ENCODE peak calls at places on chromosomes 12 and 14, in five cellular contexts. M is mesenchymal stem cell, N is IMR-90, C is H9, V is H1. Z is an unnamed sample. For H3K4me1, the result is how much of the 10 kb centered on the place peaks cover.

GRCh38 chr12:104596128-104596799 is 139.5 kb downstream of the CHST11 start:
- DNase-seq in N (peak), C (no peak), M (peak), V (no peak), Z (no peak)

GRCh38 chr14:104889374-104889755 is 24.3 kb downstream of the CEP170B start:
- DNase-seq in M (no peak), V (no peak), N (no peak), C (no peak), Z (no peak)

GRCh38 chr14:32202468-32202865 is 602 bp downstream of the RNU6-8 start:
- DNase-seq in N (peak), C (no peak), V (no peak), M (peak), Z (peak)

GRCh38 chr14:101465795-101466448 is 95.4 kb upstream of the DIO3 start:
- DNase-seq in V (no peak), C (peak), M (no peak), N (no peak), Z (no peak)

GRCh38 chr14:81351205-81351604 is 48.9 kb downstream of the STON2 start:
- DNase-seq in V (no peak), N (no peak), C (no peak), M (no peak), Z (no peak)

GRCh38 chr12:116068853-116069252 is 208.6 kb downstream of the MED13L start:
- DNase-seq in V (no peak), M (no peak), C (no peak), N (no peak), Z (no peak)

GRCh38 chr12:74111688-74112360 is 425.8 kb upstream of the ATXN7L3B start:
- DNase-seq in N (no peak), M (peak), C (peak), V (peak), Z (peak)

GRCh38 chr14:65478596-65478995 is 66.1 kb downstream of the FUT8 start:
- DNase-seq in M (peak), N (peak), V (no peak), C (no peak), Z (no peak)

GRCh38 chr12:127964717-127965116 is 302.3 kb upstream of the TMEM132C start:
- DNase-seq in M (peak), C (no peak), N (no peak), V (no peak), Z (no peak)

GRCh38 chr12:58670623-58671022 is 249.7 kb downstream of the LRIG3 start:
- DNase-seq in C (no peak), N (no peak), M (no peak), V (no peak), Z (no peak)

GRCh38 chr14:24372701-24373416 is 4.9 kb downstream of the NFATC4 start:
- DNase-seq in N (no peak), M (no peak), V (no peak), C (no peak), Z (no peak)

GRCh38 chr12:30026621-30027234 is 243.0 kb upstream of the TMTC1 start:
- DNase-seq in V (no peak), M (peak), C (no peak), N (peak), Z (no peak)

GRCh38 chr14:91320266-91320665 is 75.8 kb upstream of the GPR68 start:
- DNase-seq in V (no peak), N (no peak), M (no peak), C (no peak), Z (no peak)

GRCh38 chr14:59787045-59787674 is 83.4 kb downstream of the RTN1 start:
- DNase-seq in N (no peak), M (no peak), C (peak), V (no peak), Z (no peak)

GRCh38 chr12:3520711-3521110 is 29.7 kb downstream of the PRMT8 start:
- DNase-seq in C (no peak), V (no peak), M (no peak), N (no peak), Z (no peak)

GRCh38 chr14:20530771-20531571 is 25.6 kb downstream of the RNASE10 start:
- DNase-seq in M (peak), N (peak), V (peak), C (peak), Z (peak)

GRCh38 chr14:80004871-80005270 is 206.4 kb downstream of the DIO2 start:
- DNase-seq in C (no peak), V (no peak), N (no peak), M (no peak), Z (no peak)

GRCh38 chr12:111057726-111058125 is 137.3 kb upstream of the MYL2 start:
- DNase-seq in V (no peak), M (no peak), N (no peak), C (no peak), Z (no peak)

GRCh38 chr14:56237398-56237797 is 119.2 kb downstream of the PELI2 start:
- DNase-seq in M (no peak), V (no peak), N (no peak), C (no peak), Z (no peak)

GRCh38 chr12:10205251-10205807 is 7.3 kb upstream of the GABARAPL1 start:
- DNase-seq in V (no peak), C (no peak), M (peak), N (peak), Z (no peak)

GRCh38 chr12:114664661-114665320 is 19.2 kb downstream of the TBX3 start:
- DNase-seq in N (no peak), M (no peak), V (no peak), C (peak), Z (no peak)

GRCh38 chr12:114659084-114659483 is 24.9 kb downstream of the TBX3 start:
- DNase-seq in V (no peak), M (no peak), C (no peak), N (no peak), Z (no peak)

GRCh38 chr12:114661245-114661644 is 22.7 kb downstream of the TBX3 start:
- DNase-seq in N (peak), V (no peak), M (no peak), C (no peak), Z (no peak)

GRCh38 chr12:114665411-114666181 is 18.4 kb downstream of the TBX3 start:
- DNase-seq in N (no peak), C (peak), V (no peak), M (peak), Z (no peak)

GRCh38 chr12:114662512-114663177 is 21.3 kb downstream of the TBX3 start:
- DNase-seq in C (peak), M (peak), V (no peak), N (peak), Z (no peak)
- H4K8ac ChIP-seq in C (no peak), M (no peak), V (no peak), N (no peak), Z (no peak)

GRCh38 chr12:42143401-42144173 is 1.1 kb downstream of the GXYLT1 start:
- DNase-seq in C (no peak), V (no peak), N (peak), M (peak), Z (no peak)
- H2AK5ac ChIP-seq in C (no peak), V (no peak), N (no peak), M (no peak), Z (no peak)

DNA sequence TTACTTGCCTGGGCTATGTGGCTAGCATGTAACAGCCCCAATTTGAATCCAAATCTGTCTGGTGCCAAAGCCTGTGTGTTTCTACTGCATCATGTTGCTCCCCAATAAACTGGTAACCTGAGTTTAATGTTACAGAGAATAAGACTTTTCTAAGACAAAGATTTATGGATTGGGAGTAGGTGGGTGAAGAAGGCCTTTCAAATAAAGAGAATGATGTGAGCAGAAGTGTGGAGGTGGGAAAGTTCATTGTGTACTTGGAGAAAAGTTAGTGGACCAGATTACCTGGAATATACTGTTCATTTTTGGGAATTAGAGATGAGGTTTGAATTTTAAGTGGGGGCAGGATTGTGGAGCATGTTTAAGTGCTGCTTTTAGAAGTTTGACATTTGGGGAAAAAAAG is 3.0 kb downstream of the FRS2 start:
- DNase-seq in V (no peak), C (no peak), N (no peak), M (no peak), Z (no peak)
- H3K4me1 ChIP-seq in V (under half), C (under half), N (under half), M (under half), Z (under half)

DNA sequence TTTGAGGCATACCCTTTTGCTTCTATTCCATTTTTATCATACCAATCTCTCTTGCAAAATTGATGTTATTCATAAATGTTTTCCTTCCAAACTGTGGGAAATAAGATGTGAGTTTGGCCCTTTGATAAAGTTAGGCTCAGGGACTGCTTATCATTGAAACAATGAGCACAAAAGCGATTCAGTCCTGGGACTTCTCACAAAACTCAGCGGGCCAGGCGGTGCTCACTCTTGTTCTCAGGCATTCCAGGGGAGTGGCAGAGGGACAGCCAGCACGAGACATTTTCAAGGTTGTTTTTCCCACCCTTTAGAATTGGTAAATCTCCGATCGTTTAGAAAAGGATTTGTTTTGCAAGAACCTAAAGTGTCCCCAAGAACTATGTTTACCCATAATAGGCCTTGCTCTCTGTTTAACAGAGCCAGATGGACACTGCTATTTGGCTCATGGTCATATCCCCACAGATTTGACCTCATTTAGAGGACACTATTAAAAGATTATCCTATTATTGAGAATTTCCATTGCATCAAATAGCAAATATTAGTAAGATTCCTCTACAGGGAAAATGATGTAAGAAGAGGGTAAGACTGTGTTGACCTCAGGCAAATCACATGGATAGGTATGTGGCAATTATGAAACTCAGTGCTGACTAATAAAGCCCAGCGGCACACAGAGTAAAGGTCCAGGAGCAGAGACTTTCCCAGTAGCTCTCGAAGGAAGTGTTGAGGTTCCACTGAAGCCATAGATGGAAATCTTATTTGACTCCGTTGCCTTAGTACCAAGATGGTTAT is 102.7 kb upstream of the USP44 start:
- DNase-seq in M (peak), C (no peak), V (no peak), N (peak), Z (peak)
- H4K8ac ChIP-seq in M (no peak), C (no peak), V (no peak), N (peak), Z (no peak)

GRCh38 chr14:68449565-68450295 is 343.1 kb downstream of the ZFP36L1 start:
- DNase-seq in C (peak), M (peak), V (peak), N (no peak), Z (peak)
- H2AK5ac ChIP-seq in C (no peak), M (no peak), V (no peak), N (peak), Z (no peak)

GRCh38 chr14:86892167-86892956 is 1100.6 kb downstream of the GALC start:
- DNase-seq in M (no peak), V (no peak), C (no peak), N (peak), Z (no peak)

GRCh38 chr14:86897704-86898513 is 1095.1 kb downstream of the GALC start:
- DNase-seq in V (no peak), C (no peak), N (peak), M (no peak), Z (no peak)

DNA sequence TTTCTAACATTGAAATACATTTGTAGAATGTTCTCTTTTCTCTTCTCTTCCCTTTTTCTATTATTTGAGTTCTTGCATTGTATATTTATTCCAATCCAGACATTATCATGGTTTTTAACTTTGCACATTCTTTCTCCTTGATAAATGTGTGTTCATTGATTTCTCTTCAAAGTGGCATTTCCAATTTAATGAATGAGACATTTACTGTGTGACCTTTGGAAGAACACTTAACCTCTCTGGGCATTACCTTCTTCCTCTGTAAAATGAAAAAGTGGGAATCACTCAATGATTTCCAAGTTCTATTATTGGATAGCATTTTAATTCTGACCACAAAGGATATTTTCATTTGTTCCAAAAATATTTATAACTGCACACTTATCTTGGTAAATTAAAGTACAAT is 1095.8 kb downstream of the GALC start:
- DNase-seq in V (no peak), C (no peak), M (no peak), N (no peak), Z (no peak)
- H3K4me1 ChIP-seq in V (under half), C (under half), M (under half), N (under half), Z (under half)

DNA sequence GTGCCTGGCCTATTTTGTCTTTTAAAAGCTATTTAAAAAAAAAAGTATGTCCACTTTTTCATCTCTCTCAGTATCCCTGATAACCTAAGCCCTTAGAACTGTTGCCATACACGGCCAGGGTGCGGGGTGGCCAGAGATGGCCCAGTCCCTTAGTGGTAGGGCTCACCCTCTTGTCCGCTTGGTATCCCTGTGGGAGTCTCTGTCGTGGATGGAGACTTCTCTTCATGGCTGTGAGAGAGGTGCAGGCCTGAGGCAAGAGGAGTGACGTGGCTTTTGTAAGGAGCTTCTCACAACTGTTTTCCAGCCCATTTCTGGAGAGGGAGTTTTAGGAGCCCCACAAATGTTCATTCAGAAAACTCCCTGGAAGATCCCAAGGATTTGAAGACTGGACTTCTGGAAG is 26.8 kb downstream of the XRCC3 start:
- DNase-seq in N (no peak), C (no peak), M (no peak), V (no peak), Z (no peak)
- H4K8ac ChIP-seq in N (no peak), C (no peak), M (no peak), V (no peak), Z (no peak)

GRCh38 chr12:52166672-52167071 is 25.1 kb downstream of the KRT80 start:
- DNase-seq in M (no peak), C (no peak), V (no peak), N (peak), Z (no peak)
- H2AK5ac ChIP-seq in M (peak), C (no peak), V (no peak), N (peak), Z (no peak)

GRCh38 chr12:12483438-12483837 is 79.2 kb downstream of the DUSP16 start:
- DNase-seq in N (no peak), M (no peak), V (no peak), C (no peak), Z (no peak)

GRCh38 chr12:12480074-12480473 is 82.6 kb downstream of the DUSP16 start:
- DNase-seq in N (no peak), V (no peak), M (no peak), C (no peak), Z (no peak)

GRCh38 chr12:12481636-12482035 is 81.0 kb downstream of the DUSP16 start:
- DNase-seq in C (no peak), N (no peak), V (no peak), M (no peak), Z (no peak)

GRCh38 chr12:12482150-12482761 is 80.4 kb downstream of the DUSP16 start:
- DNase-seq in C (no peak), N (no peak), V (no peak), M (no peak), Z (no peak)

DNA sequence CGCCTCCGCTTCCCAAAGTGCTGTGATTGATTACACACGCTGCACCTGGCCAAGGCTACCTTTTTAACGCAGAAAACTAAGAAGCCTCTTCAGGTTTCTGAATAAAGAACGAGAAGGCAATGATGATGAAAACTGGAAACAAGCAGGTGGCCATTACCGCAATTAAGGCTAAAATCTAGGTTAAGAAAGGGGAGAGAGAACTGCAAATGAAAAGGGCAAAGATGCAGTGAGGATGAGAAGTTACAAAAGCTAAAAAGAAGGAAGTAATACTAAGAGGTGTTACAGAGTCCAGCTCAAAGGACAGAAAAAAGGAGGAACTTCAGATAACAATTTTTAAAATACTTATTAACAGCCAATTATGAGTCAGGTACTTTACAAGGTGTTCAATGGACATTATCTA is 79.7 kb downstream of the DUSP16 start:
- DNase-seq in C (no peak), M (no peak), N (no peak), V (no peak), Z (no peak)
- H3K4me1 ChIP-seq in C (under half), M (under half), N (under half), V (under half), Z (under half)

Z was measured in neuronal stem cell.